ENCODE peak calls at places on chromosome 19, in four cellular contexts. V is WTC11, N is HepG2, F is K562. T is an unnamed sample.

GRCh38 chr19:19535311-19536191 is 2.5 kb upstream of the CILP2 start:
- DNase-seq in N (no peak), F (no peak), V (no peak), T (no peak)

GRCh38 chr19:33704271-33704670 is 82.5 kb downstream of the CHST8 start:
- DNase-seq in F (no peak), V (no peak), N (no peak), T (no peak)

GRCh38 chr19:33461256-33462111 is 60.1 kb downstream of the PEPD start:
- DNase-seq in N (no peak), F (no peak), V (no peak), T (no peak)

GRCh38 chr19:47310819-47311218 is 1.2 kb downstream of the C5AR1 start:
- DNase-seq in N (peak; percentile 36), F (peak; percentile 35), V (no peak), T (no peak)

GRCh38 chr19:44613295-44614168 is at the start of gene IGSF23:
- DNase-seq in F (no peak), V (no peak), N (peak; percentile 86), T (no peak)

GRCh38 chr19:55255618-55256423 is 3.0 kb downstream of the PPP6R1 start:
- DNase-seq in F (peak; percentile 46), V (no peak), N (peak; percentile 47), T (no peak)

GRCh38 chr19:45235485-45235884 is 9.7 kb downstream of the EXOC3L2 start:
- DNase-seq in F (no peak), N (no peak), V (no peak), T (no peak)

GRCh38 chr19:50230379-50231351 is 27.2 kb downstream of the MYH14 start:
- DNase-seq in V (peak; percentile 76), F (peak; percentile 41), N (peak; percentile 18), T (peak; percentile 29)

GRCh38 chr19:12769689-12770088 is 5.7 kb downstream of the HOOK2 start:
- DNase-seq in N (no peak), V (peak; percentile 85), F (no peak), T (no peak)

GRCh38 chr19:14030997-14031718 is 404 bp upstream of the IL27RA start:
- DNase-seq in F (no peak), V (no peak), N (no peak), T (no peak)

GRCh38 chr19:16363133-16363851 is 38.7 kb downstream of the KLF2 start:
- DNase-seq in N (no peak), V (no peak), F (no peak), T (no peak)

DNA sequence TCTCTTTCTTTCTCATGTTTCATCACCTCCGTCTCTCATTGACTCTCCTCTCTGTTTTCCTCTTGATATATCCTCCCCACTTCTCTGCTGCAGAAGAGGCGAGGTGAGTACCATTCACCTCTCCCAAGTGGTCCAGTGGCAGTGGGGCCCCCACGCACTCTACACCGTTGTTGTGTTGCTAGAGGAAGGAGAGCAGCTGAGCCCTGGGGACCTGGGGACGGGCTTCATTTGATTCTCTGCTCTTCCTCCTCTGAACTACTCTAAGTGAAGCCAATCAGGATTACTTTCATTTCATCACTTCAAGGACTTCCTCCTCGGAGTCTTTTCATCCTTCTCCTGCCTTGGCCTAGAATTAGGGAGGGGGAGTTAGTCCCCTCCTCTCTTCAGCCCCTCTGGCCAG is 64.6 kb downstream of the CCNE1 start:
- DNase-seq in V (no peak), F (no peak), N (no peak), T (no peak)
- TF ChIP-seq ELF4 in V (no peak), F (no peak), N (no peak), T (no peak)

DNA sequence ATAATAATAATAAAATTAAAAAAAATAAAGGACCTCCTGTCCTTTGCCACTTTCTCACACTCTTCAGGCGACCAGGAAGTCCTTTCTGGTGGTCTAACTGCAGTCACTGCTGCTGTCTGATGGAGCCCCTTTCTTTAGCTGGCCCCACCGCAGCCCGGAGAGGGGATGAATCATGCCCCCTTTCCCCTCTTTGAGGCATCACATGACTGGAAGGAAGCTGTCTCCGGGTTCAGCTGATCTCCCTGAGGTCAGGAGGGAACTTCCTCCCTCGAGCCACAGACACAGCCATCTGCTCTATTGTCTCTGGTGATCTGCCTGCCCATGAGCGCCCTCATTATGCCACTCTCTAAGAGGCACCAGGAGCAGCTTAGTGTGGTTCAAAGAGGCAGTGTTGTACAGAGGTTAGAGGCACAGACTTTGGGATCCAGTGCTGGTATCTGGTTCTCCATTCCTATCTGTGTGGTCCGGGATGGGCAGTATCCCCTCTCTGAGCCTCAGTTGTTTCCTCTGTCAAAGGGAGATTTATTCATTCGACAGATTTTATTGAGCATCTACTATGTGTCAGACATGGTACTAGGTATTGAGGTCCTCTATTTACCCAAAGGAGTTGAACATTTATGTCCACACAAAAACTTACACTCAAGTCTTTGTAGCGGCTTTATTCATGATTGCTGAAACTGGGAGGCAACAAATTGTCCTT is 30.0 kb downstream of the VAV1 start:
- DNase-seq in F (peak; percentile 47), V (no peak), N (no peak), T (no peak)
- TF ChIP-seq ELF4 in F (no peak), V (no peak), N (no peak), T (no peak)

DNA sequence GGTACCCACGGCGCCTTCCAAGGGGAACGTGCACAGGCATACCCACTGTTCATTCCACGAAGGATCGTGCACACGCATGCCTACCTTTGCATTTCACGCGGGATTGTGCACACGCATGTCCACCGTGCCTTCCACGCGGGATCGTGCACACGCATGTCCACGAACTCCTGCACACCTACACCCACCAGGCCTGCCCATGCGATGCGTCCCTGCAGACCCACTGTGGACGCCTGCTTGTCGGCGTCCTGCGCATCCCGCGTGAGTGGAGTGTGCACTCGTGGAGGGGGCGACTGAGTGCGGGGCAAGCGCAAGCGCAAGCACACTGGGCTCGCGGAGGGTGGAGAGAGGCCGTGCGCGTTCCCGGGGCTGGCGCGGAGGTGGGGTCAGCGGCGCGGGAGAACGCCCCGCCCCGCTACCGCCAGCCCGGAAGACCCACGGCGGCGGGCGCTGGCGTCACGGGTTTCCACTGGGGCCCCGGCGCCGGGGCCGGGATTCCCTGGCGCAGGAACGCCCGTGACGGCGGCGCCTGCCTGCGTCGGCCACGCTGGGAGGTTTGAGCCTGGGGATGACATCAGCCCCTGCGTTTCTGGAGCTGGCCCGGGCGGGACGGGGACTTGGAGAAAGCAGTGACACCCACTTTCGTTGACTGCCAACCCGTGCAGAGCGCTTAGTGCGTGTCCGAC is 18.7 kb downstream of the GADD45B start:
- DNase-seq in V (no peak), N (no peak), F (peak; percentile 40), T (no peak)
- TF ChIP-seq ELF4 in V (no peak), N (no peak), F (no peak), T (no peak)

DNA sequence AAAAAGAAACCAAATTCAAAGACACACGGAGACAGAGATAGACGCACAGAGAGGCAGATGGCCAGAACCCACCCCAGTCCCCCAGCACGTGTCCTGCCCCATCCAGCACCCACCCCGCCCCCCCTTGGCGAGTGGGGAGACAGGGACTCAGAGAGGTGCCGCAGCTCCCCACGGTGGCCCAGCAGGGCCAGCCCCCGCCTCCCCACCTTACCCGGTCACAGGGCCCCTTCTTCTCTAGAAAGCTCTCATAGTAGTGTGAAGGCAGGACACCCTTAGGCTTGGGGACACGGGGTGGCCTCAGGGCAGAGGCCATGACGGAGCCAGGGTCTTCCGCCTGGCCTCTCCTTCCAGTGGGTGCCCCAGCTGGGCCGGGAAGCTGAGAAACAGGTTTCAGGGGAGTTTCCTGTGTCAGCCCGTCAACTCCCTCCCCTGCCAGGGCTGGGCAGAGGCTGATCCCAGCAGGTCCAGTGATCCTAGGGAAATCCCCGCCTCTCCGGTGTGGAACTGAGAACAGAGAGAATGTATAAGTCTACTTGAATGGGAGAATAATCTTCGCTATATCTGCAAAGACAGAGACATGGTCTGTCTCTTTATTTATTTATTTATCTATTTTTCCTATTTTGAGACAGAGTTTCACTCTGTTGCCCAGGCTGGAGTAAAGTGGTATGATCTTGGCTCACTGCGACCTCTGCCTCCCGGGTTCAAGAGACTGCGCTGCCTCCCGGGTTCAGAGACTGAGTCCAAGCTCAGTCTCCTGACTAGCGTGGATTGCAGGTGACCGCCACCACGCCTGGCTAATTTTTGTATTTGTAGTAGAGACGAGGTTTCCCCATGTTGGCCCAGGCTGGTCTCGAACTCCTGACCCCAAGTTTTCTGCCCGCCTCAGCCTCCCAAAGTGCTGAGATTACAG is at the start of gene STAP2:
- DNase-seq in F (peak; percentile 40), V (peak; percentile 52), N (peak; percentile 44), T (no peak)
- TF ChIP-seq ELF4 in F (no peak), V (no peak), N (no peak), T (no peak)

DNA sequence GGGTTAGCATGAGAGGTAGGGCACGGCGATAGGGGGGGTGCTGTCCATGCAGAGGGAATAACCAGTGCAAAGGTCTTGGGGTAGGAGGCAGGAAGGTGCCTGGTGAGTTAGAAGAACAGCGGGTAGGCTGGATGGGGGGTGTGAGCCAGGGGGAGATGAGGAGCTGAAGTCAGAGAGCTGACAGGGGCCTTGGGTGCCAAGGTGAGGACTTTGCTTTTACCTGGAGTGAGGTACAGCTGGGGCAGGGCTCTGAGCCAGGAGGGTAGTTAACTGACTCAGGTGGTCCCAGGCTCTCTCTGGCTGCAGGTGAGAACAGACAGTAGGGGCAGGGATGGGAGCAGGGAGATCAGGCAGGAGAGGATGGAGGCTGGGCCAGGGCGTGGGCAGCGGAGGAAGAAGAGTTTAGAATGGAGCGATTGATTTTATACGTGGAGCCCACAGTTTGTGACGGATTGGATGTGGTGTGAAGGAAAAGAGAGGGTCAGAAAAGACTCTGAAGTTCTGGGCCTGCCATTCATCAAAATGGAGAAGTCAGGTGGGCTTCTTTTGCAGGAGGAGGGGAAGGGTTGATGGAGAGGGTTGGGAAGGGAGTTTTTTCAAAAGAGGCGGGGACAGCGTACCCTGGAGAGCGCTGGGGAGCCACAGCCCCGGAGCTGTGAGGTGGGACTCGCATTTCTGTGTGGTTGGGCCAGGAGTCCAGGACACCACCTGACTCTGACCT is 1.2 kb upstream of the GRAMD1A start:
- DNase-seq in N (peak; percentile 23), F (no peak), V (no peak), T (no peak)
- TF ChIP-seq ELF4 in N (no peak), F (no peak), V (no peak), T (no peak)